ENCODE peak calls at places on chromosomes 2 and 18, in six cellular contexts. Q is body of pancreas, Z is WERI-Rb-1, N is right lobe of liver, F is AG04450, U is breast epithelium. M is an unnamed sample.

GRCh38 chr2:161120775-161121174 is 39.5 kb upstream of the TANK start:
- DNase-seq in Q (no peak), Z (no peak), N (no peak), F (no peak), U (no peak), M (peak; percentile 77)

GRCh38 chr2:163407296-163407695 is 328.5 kb downstream of the FIGN start:
- DNase-seq in Q (no peak), Z (no peak), N (no peak), F (peak; percentile 1), U (no peak), M (no peak)

GRCh38 chr2:134206029-134206428 is 47.8 kb upstream of the MGAT5 start:
- DNase-seq in Q (no peak), Z (no peak), N (no peak), F (no peak), U (no peak), M (no peak)

GRCh38 chr2:217279130-217279529 is 419.3 kb upstream of the TNP1 start:
- DNase-seq in Q (no peak), Z (no peak), N (no peak), F (no peak), U (no peak), M (no peak)

GRCh38 chr18:3273042-3273441 is 11.1 kb downstream of the MYL12B start:
- DNase-seq in Q (no peak), Z (no peak), N (no peak), F (no peak), U (no peak), M (no peak)

GRCh38 chr2:195898505-195898904 is 170.1 kb downstream of the DNAH7 start:
- DNase-seq in Q (peak; percentile 23), Z (no peak), N (no peak), F (peak; percentile 99), U (no peak), M (no peak)

GRCh38 chr2:43138441-43138840 is 88.0 kb downstream of the ZFP36L2 start:
- DNase-seq in Q (no peak), Z (no peak), N (no peak), F (no peak), U (no peak), M (peak; percentile 41)

GRCh38 chr2:183935005-183935404 is 663.3 kb upstream of the ZNF804A start:
- DNase-seq in Q (no peak), Z (no peak), N (no peak), F (no peak), U (no peak), M (no peak)

GRCh38 chr2:239316562-239317465 is 84.0 kb downstream of the HDAC4 start:
- DNase-seq in Q (peak; percentile 25), Z (no peak), N (peak; percentile 37), F (no peak), U (peak; percentile 52), M (peak; percentile 8)

GRCh38 chr2:239596298-239596697 is 195.5 kb upstream of the HDAC4 start:
- DNase-seq in Q (no peak), Z (no peak), N (no peak), F (no peak), U (no peak), M (peak; percentile 31)

GRCh38 chr2:149080104-149080503 is 41.6 kb downstream of the LYPD6B start:
- DNase-seq in Q (no peak), Z (no peak), N (no peak), F (no peak), U (no peak), M (no peak)

DNA sequence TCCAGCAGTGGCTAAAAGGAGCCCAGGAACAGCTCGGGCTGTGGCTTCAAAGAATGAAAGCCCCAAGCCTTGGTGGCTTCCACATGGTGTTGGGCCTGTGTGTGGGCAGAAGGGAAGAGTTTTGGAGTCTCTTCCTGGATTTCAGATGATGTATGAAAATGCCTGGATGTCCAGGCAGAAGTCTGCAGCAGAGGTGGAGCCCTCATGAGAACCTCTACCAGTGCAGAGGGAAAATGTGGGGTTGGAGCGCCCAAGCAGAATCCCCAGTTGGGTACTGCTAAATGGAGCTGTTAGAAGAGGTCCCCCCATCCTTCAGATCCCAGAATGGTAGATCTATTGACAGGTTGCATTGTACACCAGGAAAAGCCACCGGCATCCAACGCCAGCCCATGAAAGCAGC is 412.1 kb downstream of the TDRD15 start:
- DNase-seq in Q (no peak), Z (no peak), N (no peak), F (no peak), U (no peak), M (no peak)
- H3K9me3 ChIP-seq in Q (peaks cover 13% of the 10 kb centered on the region), Z (peaks cover 18% of the 10 kb centered on the region), N (no peaks in the 10 kb centered on the region), F (peaks cover 16% of the 10 kb centered on the region), U (peaks cover 19% of the 10 kb centered on the region), M (peaks cover 63% of the 10 kb centered on the region)

DNA sequence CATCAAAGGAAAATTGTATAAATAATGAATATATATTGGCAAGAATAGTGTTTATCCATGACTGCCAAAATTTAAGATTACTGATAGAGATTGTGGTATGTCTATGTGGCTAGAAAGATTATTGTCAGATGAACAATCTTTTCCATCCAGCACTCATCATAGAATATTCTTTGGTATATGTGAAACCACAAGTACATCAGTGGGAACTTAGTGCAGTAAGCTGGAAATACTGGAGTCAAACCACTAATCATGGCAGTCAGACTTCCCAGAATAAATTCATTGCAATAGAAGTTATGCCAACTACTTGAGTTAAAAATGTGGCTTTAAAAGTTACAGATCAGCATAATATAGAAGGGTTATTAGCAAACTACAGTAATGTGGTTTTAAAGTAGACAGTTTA is 310.3 kb downstream of the GULP1 start:
- DNase-seq in Q (no peak), Z (no peak), N (no peak), F (no peak), U (no peak), M (no peak)
- H3K27ac ChIP-seq in Q (no peak overlapping the region), Z (no peak overlapping the region), N (no peak overlapping the region), F (no peak overlapping the region), U (no peak overlapping the region), M (no peak overlapping the region)

DNA sequence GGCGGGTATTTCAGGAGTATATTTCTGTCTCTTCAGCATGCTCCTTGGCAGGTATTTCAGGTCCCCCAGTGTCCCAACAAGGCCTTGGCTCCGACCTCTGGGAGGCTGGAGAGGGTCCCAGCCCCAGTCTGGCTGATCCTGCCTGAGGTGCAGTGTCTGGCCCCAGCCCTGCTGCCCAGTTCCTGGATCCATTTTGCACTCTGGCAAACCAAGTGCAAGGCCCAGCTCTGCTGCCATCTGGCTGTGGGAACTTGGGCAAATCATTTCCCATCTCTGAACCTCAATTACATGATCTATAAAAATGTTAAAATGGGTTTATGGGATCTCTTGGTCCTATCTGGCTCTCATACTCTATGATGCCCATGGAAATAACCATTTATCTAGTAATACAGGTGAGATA is 63.6 kb downstream of the ZBTB7C start:
- DNase-seq in Q (peak; percentile 14), Z (peak; percentile 51), N (no peak), F (no peak), U (no peak), M (peak; percentile 50)
- TF ChIP-seq CTCF in Q (peak; percentile 37), Z (peak; percentile 51), N (peak; percentile 51), F (peak; percentile 39), U (no peak), M (peak; percentile 58)

GRCh38 chr2:229433351-229433750 is 162.3 kb upstream of the PID1 start:
- DNase-seq in Q (no peak), Z (no peak), N (no peak), F (no peak), U (no peak), M (no peak)

GRCh38 chr2:229429529-229430067 is 158.5 kb upstream of the PID1 start:
- DNase-seq in Q (no peak), Z (no peak), N (no peak), F (no peak), U (no peak), M (no peak)

GRCh38 chr2:229425573-229425972 is 154.5 kb upstream of the PID1 start:
- DNase-seq in Q (no peak), Z (no peak), N (no peak), F (no peak), U (no peak), M (no peak)

GRCh38 chr2:229434131-229434530 is 163.0 kb upstream of the PID1 start:
- DNase-seq in Q (no peak), Z (no peak), N (no peak), F (no peak), U (no peak), M (no peak)

GRCh38 chr2:229431331-229431954 is 160.4 kb upstream of the PID1 start:
- DNase-seq in Q (no peak), Z (no peak), N (no peak), F (no peak), U (no peak), M (no peak)
- H3K9me3 ChIP-seq in Q (no peaks in the 10 kb centered on the region), Z (no peaks in the 10 kb centered on the region), N (no peaks in the 10 kb centered on the region), F (no peaks in the 10 kb centered on the region), U (no peaks in the 10 kb centered on the region), M (peaks cover 9% of the 10 kb centered on the region)